ENCODE peak calls at places on chromosomes 12 and 14, in nine cellular contexts. J is uterus; H is ovary; Q is gastrocnemius medialis; T is Peyer's patch; V is CD4-positive, alpha-beta memory T cell; N is mammary epithelial cell; Y is cardiac muscle cell; P is breast epithelium. U is an unnamed sample.

GRCh38 chr12:69985656-69986055 is 160.6 kb downstream of the MYRFL start:
- DNase-seq in J (no peak), H (no peak), Q (no peak), T (peak; percentile 76), V (no peak), N (no peak), Y (no peak), P (no peak), U (peak; percentile 70)

GRCh38 chr14:93219103-93219726 is 12.2 kb downstream of the UBR7 start:
- DNase-seq in J (no peak), H (no peak), Q (no peak), T (peak; percentile 80), V (peak; percentile 54), N (peak; percentile 51), Y (peak; percentile 72), P (no peak), U (peak; percentile 39)

GRCh38 chr14:101763941-101764709 is 2.6 kb downstream of the PPP2R5C start:
- DNase-seq in J (no peak), H (no peak), Q (no peak), T (peak; percentile 65), V (no peak), N (no peak), Y (no peak), P (no peak), U (no peak)

GRCh38 chr14:22980672-22981089 is 1.7 kb downstream of the AJUBA start:
- DNase-seq in J (peak; percentile 57), H (peak; percentile 60), Q (no peak), T (no peak), V (peak; percentile 24), N (peak; percentile 69), Y (peak; percentile 60), P (peak; percentile 62), U (peak; percentile 57)

GRCh38 chr12:126974779-126975178 is 1292.2 kb upstream of the TMEM132C start:
- DNase-seq in J (no peak), H (no peak), Q (no peak), T (no peak), V (no peak), N (no peak), Y (no peak), P (no peak), U (no peak)

GRCh38 chr12:52022841-52023181 is 16.1 kb downstream of the TAMALIN start:
- DNase-seq in J (peak; percentile 38), H (no peak), Q (no peak), T (peak; percentile 70), V (peak; percentile 29), N (no peak), Y (no peak), P (no peak), U (no peak)

GRCh38 chr14:71231521-71232393 is 324.5 kb downstream of the PCNX1 start:
- DNase-seq in J (no peak), H (no peak), Q (no peak), T (no peak), V (no peak), N (no peak), Y (no peak), P (no peak), U (no peak)

GRCh38 chr14:72907886-72908285 is 14.0 kb upstream of the DPF3 start:
- DNase-seq in J (no peak), H (no peak), Q (no peak), T (no peak), V (no peak), N (peak; percentile 64), Y (peak; percentile 36), P (no peak), U (peak; percentile 40)

GRCh38 chr14:21204167-21205025 is 48.5 kb upstream of the OR5AU1 start:
- DNase-seq in J (no peak), H (no peak), Q (no peak), T (no peak), V (no peak), N (no peak), Y (no peak), P (no peak), U (no peak)

GRCh38 chr12:72692338-72692737 is 420.2 kb downstream of the TRHDE start:
- DNase-seq in J (no peak), H (no peak), Q (no peak), T (no peak), V (no peak), N (no peak), Y (no peak), P (no peak), U (peak; percentile 27)

GRCh38 chr12:75389061-75389460 is 1.8 kb upstream of the GLIPR1L2 start:
- DNase-seq in J (no peak), H (no peak), Q (no peak), T (no peak), V (no peak), N (peak; percentile 62), Y (peak; percentile 18), P (no peak), U (no peak)

GRCh38 chr12:66627270-66627987 is 51.4 kb downstream of the GRIP1 start:
- DNase-seq in J (no peak), H (no peak), Q (no peak), T (no peak), V (no peak), N (no peak), Y (no peak), P (no peak), U (no peak)

GRCh38 chr14:105201928-105202513 is 20.9 kb upstream of the NUDT14 start:
- DNase-seq in J (no peak), H (no peak), Q (no peak), T (peak; percentile 61), V (no peak), N (no peak), Y (no peak), P (no peak), U (no peak)

GRCh38 chr12:74108729-74109128 is 428.9 kb upstream of the ATXN7L3B start:
- DNase-seq in J (no peak), H (no peak), Q (no peak), T (no peak), V (no peak), N (no peak), Y (no peak), P (no peak), U (no peak)

GRCh38 chr14:64754685-64755084 is 50.5 kb downstream of the PLEKHG3 start:
- DNase-seq in J (no peak), H (no peak), Q (no peak), T (no peak), V (no peak), N (no peak), Y (no peak), P (no peak), U (no peak)

GRCh38 chr12:56014205-56014604 is 6.6 kb upstream of the IKZF4 start:
- DNase-seq in J (no peak), H (no peak), Q (no peak), T (no peak), V (no peak), N (no peak), Y (no peak), P (no peak), U (no peak)

GRCh38 chr14:72201645-72202044 is 269.4 kb downstream of the RGS6 start:
- DNase-seq in J (no peak), H (no peak), Q (no peak), T (no peak), V (no peak), N (no peak), Y (no peak), P (no peak), U (no peak)

DNA sequence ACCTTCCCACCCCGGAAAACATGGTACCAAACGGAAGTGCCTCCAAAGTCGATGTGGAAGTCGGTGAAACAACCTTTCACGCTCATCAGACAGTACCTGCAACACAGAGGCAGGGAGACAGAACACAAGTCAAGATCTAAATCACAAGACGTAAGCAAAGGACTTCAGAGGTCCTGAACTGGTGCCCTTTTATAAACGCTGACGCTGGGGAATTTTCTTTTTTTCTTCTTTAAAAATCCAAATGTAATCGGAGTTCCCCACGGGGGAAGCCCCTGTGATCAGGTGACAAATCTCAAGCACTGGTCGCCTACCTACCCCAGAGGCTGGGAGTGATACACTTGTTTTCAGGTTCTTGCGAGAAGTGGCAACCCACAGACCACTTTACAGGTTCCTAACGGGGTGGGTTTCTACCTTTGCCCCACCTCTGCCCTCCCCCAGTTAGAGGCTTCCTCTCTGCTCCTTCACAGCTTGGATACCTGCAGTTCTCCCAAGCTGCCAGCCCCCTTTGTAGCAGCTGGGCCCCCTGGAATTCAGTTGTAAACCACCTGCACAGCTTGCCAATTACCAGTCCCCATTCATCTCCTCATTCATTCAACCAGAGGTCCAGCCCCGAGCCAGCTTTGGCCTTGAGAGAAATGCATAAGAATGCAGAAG is 46.2 kb downstream of the KDM2B start:
- DNase-seq in J (no peak), H (no peak), Q (no peak), T (no peak), V (peak; percentile 89), N (no peak), Y (no peak), P (no peak), U (no peak)
- H3K4me3 ChIP-seq in J (no peak overlapping the region), H (no peak overlapping the region), Q (no peak overlapping the region), T (no peak overlapping the region), V (peak overlapping the region; percentile 19), N (no peak overlapping the region), Y (no peak overlapping the region), P (no peak overlapping the region), U (no peak overlapping the region)

GRCh38 chr12:107349008-107349747 is 255.8 kb upstream of the CRY1 start:
- DNase-seq in J (no peak), H (no peak), Q (no peak), T (peak; percentile 80), V (no peak), N (peak; percentile 98), Y (peak; percentile 67), P (peak; percentile 66), U (no peak)

GRCh38 chr12:107351109-107351508 is 257.8 kb upstream of the CRY1 start:
- DNase-seq in J (no peak), H (no peak), Q (no peak), T (no peak), V (no peak), N (no peak), Y (no peak), P (no peak), U (no peak)

GRCh38 chr12:107347261-107347660 is 253.9 kb upstream of the CRY1 start:
- DNase-seq in J (no peak), H (no peak), Q (no peak), T (no peak), V (no peak), N (no peak), Y (no peak), P (no peak), U (no peak)

GRCh38 chr12:107351716-107352115 is 258.4 kb upstream of the CRY1 start:
- DNase-seq in J (no peak), H (no peak), Q (no peak), T (no peak), V (no peak), N (peak; percentile 72), Y (no peak), P (no peak), U (no peak)

GRCh38 chr12:107349839-107350238 is 256.5 kb upstream of the CRY1 start:
- DNase-seq in J (no peak), H (no peak), Q (no peak), T (no peak), V (no peak), N (no peak), Y (no peak), P (no peak), U (no peak)
- H3K4me1 ChIP-seq in J (no peaks in the 10 kb centered on the region), H (no peaks in the 10 kb centered on the region), Q (no peaks in the 10 kb centered on the region), T (no peaks in the 10 kb centered on the region), V (peaks cover 25% of the 10 kb centered on the region), N (peaks cover 51% of the 10 kb centered on the region), Y (no peaks in the 10 kb centered on the region), P (no peaks in the 10 kb centered on the region), U (no peaks in the 10 kb centered on the region)

GRCh38 chr14:94770251-94770749 is 387 bp upstream of the GSC start:
- DNase-seq in J (no peak), H (no peak), Q (no peak), T (no peak), V (no peak), N (no peak), Y (no peak), P (no peak), U (no peak)
- H3K27me3 ChIP-seq in J (peaks cover 3% of the 10 kb centered on the region), H (peaks cover 11% of the 10 kb centered on the region), Q (peaks cover 85% of the 10 kb centered on the region), T (no peaks in the 10 kb centered on the region), V (peaks cover 57% of the 10 kb centered on the region), N (peaks cover 78% of the 10 kb centered on the region), Y (peaks cover 100% of the 10 kb centered on the region), P (peaks cover 3% of the 10 kb centered on the region), U (peaks cover 91% of the 10 kb centered on the region)

GRCh38 chr12:57219205-57219992 is 2.8 kb downstream of the NXPH4 start:
- DNase-seq in J (no peak), H (no peak), Q (no peak), T (no peak), V (no peak), N (no peak), Y (no peak), P (no peak), U (no peak)
- H3K4me3 ChIP-seq in J (no peak overlapping the region), H (no peak overlapping the region), Q (no peak overlapping the region), T (no peak overlapping the region), V (no peak overlapping the region), N (no peak overlapping the region), Y (no peak overlapping the region), P (no peak overlapping the region), U (no peak overlapping the region)